ENCODE peak calls at places on chromosomes 5 and 9, in nine cellular contexts. C is CD8-positive, alpha-beta T cell; P is A673; R is stomach; K is Caco-2; N is Peyer's patch; V is left ventricle myocardium inferior; Y is upper lobe of right lung; U is aorta. W is an unnamed sample.
A peak's percentile ranks its signal among the peaks of the same experiment; 100 is the strongest.

GRCh38 chr9:72089461-72090130 is 29.2 kb upstream of the C9orf57 start:
- DNase-seq in K (no peak), Y (no peak), R (no peak), U (no peak), V (no peak), C (no peak), N (no peak), P (no peak), W (no peak)

GRCh38 chr9:75648021-75648420 is 242.5 kb upstream of the PCSK5 start:
- DNase-seq in V (no peak), R (no peak), Y (no peak), C (no peak), P (no peak), K (no peak), U (no peak), N (no peak), W (no peak)

GRCh38 chr5:116652196-116652729 is 77.6 kb upstream of the SEMA6A start:
- DNase-seq in Y (no peak), U (no peak), P (peak; percentile 97), K (no peak), R (no peak), V (peak; percentile 62), C (no peak), N (no peak), W (peak; percentile 95)

GRCh38 chr9:81549500-81550206 is 139.7 kb downstream of the TLE1 start:
- DNase-seq in U (no peak), N (no peak), P (no peak), V (no peak), K (no peak), Y (no peak), R (no peak), C (no peak), W (no peak)

GRCh38 chr5:36875051-36875788 is 1.3 kb upstream of the NIPBL start:
- DNase-seq in Y (peak; percentile 81), K (peak; percentile 70), P (peak; percentile 70), R (peak; percentile 36), C (peak; percentile 70), V (peak; percentile 46), U (peak; percentile 84), N (peak; percentile 59), W (peak; percentile 67)

GRCh38 chr5:174745495-174745894 is 21.1 kb downstream of the MSX2 start:
- DNase-seq in K (no peak), Y (no peak), V (no peak), N (no peak), U (no peak), C (no peak), P (no peak), R (no peak), W (no peak)

GRCh38 chr5:176608937-176609723 is 826 bp downstream of the GPRIN1 start:
- DNase-seq in U (no peak), C (no peak), V (no peak), R (no peak), K (no peak), N (no peak), Y (no peak), P (peak; percentile 32), W (no peak)

GRCh38 chr5:95959051-95959963 is 2.3 kb downstream of the ELL2 start:
- DNase-seq in P (no peak), C (no peak), R (no peak), Y (no peak), K (no peak), U (no peak), V (no peak), N (no peak), W (no peak)

GRCh38 chr9:5441043-5441442 is 3.3 kb upstream of the PLGRKT start:
- DNase-seq in U (no peak), P (no peak), Y (no peak), V (no peak), K (no peak), R (no peak), N (no peak), C (no peak), W (no peak)

GRCh38 chr9:78695521-78695920 is 398.6 kb downstream of the PSAT1 start:
- DNase-seq in U (no peak), P (no peak), V (no peak), C (no peak), Y (no peak), N (no peak), R (no peak), K (no peak), W (no peak)

GRCh38 chr5:111063709-111064322 is 7.7 kb upstream of the TSLP start:
- DNase-seq in N (no peak), Y (no peak), U (no peak), R (no peak), P (no peak), V (no peak), C (no peak), K (no peak), W (no peak)

GRCh38 chr5:8418049-8418426 is 549.1 kb downstream of the MTRR start:
- DNase-seq in P (no peak), N (no peak), C (no peak), Y (no peak), V (no peak), U (no peak), K (no peak), R (no peak), W (no peak)

GRCh38 chr9:92729735-92730155 is 34.9 kb downstream of the BICD2 start:
- DNase-seq in K (no peak), N (no peak), P (no peak), U (peak; percentile 59), Y (peak; percentile 53), R (no peak), C (no peak), V (no peak), W (peak; percentile 7)

GRCh38 chr9:92726971-92727715 is 37.5 kb downstream of the BICD2 start:
- DNase-seq in V (peak; percentile 52), U (peak; percentile 37), P (no peak), R (no peak), N (peak; percentile 16), K (peak; percentile 67), C (no peak), Y (no peak), W (no peak)

GRCh38 chr9:92727716-92728700 is 36.6 kb downstream of the BICD2 start:
- DNase-seq in U (peak; percentile 53), R (no peak), C (no peak), V (no peak), P (no peak), Y (peak; percentile 21), N (peak; percentile 13), K (no peak), W (no peak)

GRCh38 chr9:92728831-92729734 is 35.5 kb downstream of the BICD2 start:
- DNase-seq in P (no peak), K (no peak), R (peak; percentile 25), N (peak; percentile 78), Y (peak; percentile 74), U (peak; percentile 66), C (no peak), V (no peak), W (peak; percentile 4)

GRCh38 chr9:92730897-92731296 is 33.7 kb downstream of the BICD2 start:
- DNase-seq in V (no peak), Y (peak; percentile 57), N (peak; percentile 6), U (peak; percentile 53), K (no peak), P (no peak), R (no peak), C (no peak), W (no peak)
- H3K4me1 ChIP-seq in V (peaks cover 80% of the 10 kb centered on the region), Y (peaks cover 6% of the 10 kb centered on the region), N (peaks cover 12% of the 10 kb centered on the region), U (no peaks in the 10 kb centered on the region), K (peaks cover 8% of the 10 kb centered on the region), P (peaks cover 2% of the 10 kb centered on the region), R (peaks cover 3% of the 10 kb centered on the region), C (no peaks in the 10 kb centered on the region), W (no peaks in the 10 kb centered on the region)

GRCh38 chr9:95060916-95061315 is 256.6 kb downstream of the FANCC start:
- DNase-seq in P (no peak), K (no peak), V (no peak), U (no peak), C (no peak), Y (no peak), N (no peak), R (no peak), W (no peak)

GRCh38 chr9:95061916-95062600 is 255.5 kb downstream of the FANCC start:
- DNase-seq in U (no peak), K (no peak), N (no peak), R (no peak), Y (no peak), P (no peak), V (no peak), C (no peak), W (no peak)

GRCh38 chr9:95058121-95058785 is 259.3 kb downstream of the FANCC start:
- DNase-seq in U (peak; percentile 66), V (no peak), K (no peak), C (no peak), Y (no peak), P (no peak), R (no peak), N (no peak), W (no peak)

GRCh38 chr9:95058795-95059386 is 258.6 kb downstream of the FANCC start:
- DNase-seq in V (no peak), K (no peak), Y (no peak), R (no peak), P (peak; percentile 53), C (no peak), N (no peak), U (peak; percentile 50), W (no peak)

GRCh38 chr9:95060246-95060645 is 257.3 kb downstream of the FANCC start:
- DNase-seq in K (no peak), Y (no peak), N (no peak), R (no peak), C (no peak), P (no peak), U (no peak), V (no peak), W (no peak)
- H3K4me3 ChIP-seq in K (no peak overlapping the region), Y (no peak overlapping the region), N (no peak overlapping the region), R (no peak overlapping the region), C (no peak overlapping the region), P (no peak overlapping the region), U (no peak overlapping the region), V (no peak overlapping the region), W (no peak overlapping the region)

GRCh38 chr9:126550891-126551351 is 62.8 kb upstream of the LMX1B start:
- DNase-seq in V (no peak), U (no peak), N (no peak), K (no peak), Y (peak; percentile 49), P (no peak), R (peak; percentile 59), C (no peak), W (no peak)
- H3K4me1 ChIP-seq in V (peaks cover 10% of the 10 kb centered on the region), U (no peaks in the 10 kb centered on the region), N (no peaks in the 10 kb centered on the region), K (no peaks in the 10 kb centered on the region), Y (no peaks in the 10 kb centered on the region), P (no peaks in the 10 kb centered on the region), R (peaks cover 9% of the 10 kb centered on the region), C (no peaks in the 10 kb centered on the region), W (no peaks in the 10 kb centered on the region)

DNA sequence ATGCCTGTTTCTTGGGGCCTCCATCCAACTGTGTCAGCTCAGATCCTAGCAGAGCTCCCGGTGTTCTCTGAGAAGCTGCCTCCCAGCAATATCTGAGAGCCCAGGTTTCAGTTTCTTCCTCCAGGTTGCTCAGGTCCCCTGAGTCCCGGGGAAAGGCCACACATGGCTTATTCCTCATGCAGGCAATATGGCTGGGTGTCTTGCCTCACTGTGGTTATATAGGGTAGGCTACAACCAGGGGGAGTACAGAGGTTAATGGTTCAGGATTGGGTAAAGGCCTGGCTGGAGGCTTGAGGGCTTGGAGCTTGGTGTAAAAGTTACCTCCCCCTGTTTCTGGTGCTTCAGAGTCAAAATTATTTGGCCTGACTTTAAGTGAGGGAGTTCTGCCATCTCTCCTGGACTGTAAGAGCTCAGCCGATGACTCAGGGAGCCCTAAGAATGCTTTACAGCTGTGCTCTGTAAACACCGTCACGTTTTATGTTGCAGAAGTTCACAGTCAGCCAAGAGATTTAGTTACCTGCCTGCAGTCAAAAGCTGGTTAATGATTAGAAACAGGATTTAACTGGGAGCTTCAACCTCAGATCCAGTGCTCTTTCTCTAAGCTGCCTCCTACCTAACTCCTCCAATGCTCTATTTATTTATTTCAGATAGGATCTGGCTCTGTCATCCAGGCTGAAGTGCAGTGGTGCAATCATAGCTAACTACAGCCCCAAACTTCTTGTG is 24.3 kb upstream of the UBAP2 start:
- DNase-seq in R (peak; percentile 47), P (no peak), Y (no peak), U (peak; percentile 28), C (no peak), V (no peak), N (no peak), K (peak; percentile 88), W (no peak)
- H3K4me3 ChIP-seq in R (no peak overlapping the region), P (no peak overlapping the region), Y (no peak overlapping the region), U (no peak overlapping the region), C (no peak overlapping the region), V (no peak overlapping the region), N (no peak overlapping the region), K (no peak overlapping the region), W (no peak overlapping the region)

W was measured in HAP-1.